ENCODE peak calls at places on chromosomes 11 and 22, in eight cellular contexts. A, Q, O, D, S, W, M and X are unnamed samples.
A peak's percentile ranks its signal among the peaks of the same experiment; 100 is the strongest.

GRCh38 chr11:61776561-61777075 is 15.8 kb downstream of the TMEM258 start:
- DNase-seq in A (peak; percentile 90), Q (peak; percentile 81), O (peak; percentile 28), D (peak; percentile 50), S (peak; percentile 59), W (no peak), M (peak; percentile 54), X (peak; percentile 89)

GRCh38 chr11:413120-414081 is 1.4 kb downstream of the SIGIRR start:
- DNase-seq in A (no peak), Q (peak; percentile 54), O (no peak), D (no peak), S (no peak), W (no peak), M (no peak), X (no peak)

GRCh38 chr11:19714387-19715363 is 2.0 kb downstream of the NAV2 start:
- DNase-seq in A (peak; percentile 29), Q (peak; percentile 17), O (no peak), D (peak; percentile 61), S (no peak), W (no peak), M (no peak), X (no peak)

GRCh38 chr22:46239261-46240048 is 10.6 kb downstream of the CDPF1 start:
- DNase-seq in A (no peak), Q (no peak), O (no peak), D (no peak), S (no peak), W (no peak), M (no peak), X (no peak)

GRCh38 chr11:69183613-69184012 is 27.9 kb downstream of the SMIM38 start:
- DNase-seq in A (no peak), Q (no peak), O (no peak), D (no peak), S (no peak), W (peak; percentile 16), M (no peak), X (no peak)

GRCh38 chr11:60926500-60926899 is 2.2 kb downstream of the TMEM132A start:
- DNase-seq in A (no peak), Q (no peak), O (no peak), D (no peak), S (no peak), W (no peak), M (no peak), X (no peak)

GRCh38 chr22:45632791-45633515 is 38.7 kb upstream of the ATXN10 start:
- DNase-seq in A (no peak), Q (no peak), O (no peak), D (peak; percentile 27), S (peak; percentile 62), W (no peak), M (no peak), X (no peak)

GRCh38 chr11:15258433-15259350 is 144.0 kb downstream of the INSC start:
- DNase-seq in A (no peak), Q (peak; percentile 62), O (peak; percentile 51), D (no peak), S (peak; percentile 62), W (no peak), M (no peak), X (peak; percentile 11)

GRCh38 chr11:112221263-112221835 is 4.9 kb upstream of the PTS start:
- DNase-seq in A (no peak), Q (no peak), O (no peak), D (peak; percentile 74), S (no peak), W (no peak), M (no peak), X (no peak)

GRCh38 chr11:130428271-130428670 is at the start of gene ADAMTS8:
- DNase-seq in A (no peak), Q (no peak), O (no peak), D (no peak), S (no peak), W (no peak), M (no peak), X (peak; percentile 40)

GRCh38 chr11:19868281-19868821 is 155.7 kb downstream of the NAV2 start:
- DNase-seq in A (no peak), Q (no peak), O (no peak), D (peak; percentile 38), S (no peak), W (no peak), M (no peak), X (peak; percentile 2)

GRCh38 chr11:70733327-70734325 is 335.3 kb downstream of the CTTN start:
- DNase-seq in A (no peak), Q (no peak), O (no peak), D (no peak), S (no peak), W (no peak), M (no peak), X (no peak)

GRCh38 chr22:42994917-42995562 is 19.9 kb downstream of the PACSIN2 start:
- DNase-seq in A (no peak), Q (peak; percentile 95), O (no peak), D (peak; percentile 66), S (peak; percentile 98), W (peak; percentile 46), M (no peak), X (peak; percentile 95)

DNA sequence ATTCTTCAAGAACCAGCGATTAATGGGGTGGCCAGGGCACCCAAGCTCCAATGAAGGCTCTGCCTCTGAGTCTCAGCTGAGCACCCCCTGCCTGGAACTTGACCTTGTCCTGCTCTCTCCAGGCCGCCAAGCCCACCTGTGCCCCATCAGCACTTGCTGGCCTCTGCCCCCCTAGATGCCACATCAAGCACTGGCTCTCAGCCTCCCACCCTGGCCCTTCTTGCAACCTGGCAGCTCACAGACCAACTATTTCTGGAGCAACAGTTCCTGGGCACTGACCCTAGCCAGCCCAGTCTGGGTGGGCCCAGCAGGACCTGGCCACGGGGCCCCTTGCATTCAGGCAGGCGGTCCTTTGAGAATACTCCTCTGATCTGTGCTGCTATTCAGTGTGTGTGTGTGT is 98.8 kb upstream of the PITPNB start:
- DNase-seq in A (no peak), Q (no peak), O (no peak), D (no peak), S (no peak), W (no peak), M (no peak), X (no peak)
- TF ChIP-seq MAX in A (no peak), Q (no peak), O (no peak), D (no peak), S (no peak), W (no peak), M (no peak), X (no peak)

GRCh38 chr11:8069771-8070170 is 11.2 kb upstream of the TUB start:
- DNase-seq in A (no peak), Q (no peak), O (no peak), D (no peak), S (no peak), W (no peak), M (no peak), X (no peak)

GRCh38 chr11:8067567-8067928 is 13.5 kb upstream of the TUB start:
- DNase-seq in A (no peak), Q (no peak), O (no peak), D (no peak), S (no peak), W (no peak), M (no peak), X (no peak)

GRCh38 chr11:8066911-8067455 is 14.0 kb upstream of the TUB start:
- DNase-seq in A (no peak), Q (no peak), O (no peak), D (no peak), S (no peak), W (no peak), M (no peak), X (no peak)

GRCh38 chr11:8067929-8068575 is 13.0 kb upstream of the TUB start:
- DNase-seq in A (no peak), Q (no peak), O (no peak), D (no peak), S (no peak), W (no peak), M (no peak), X (no peak)

GRCh38 chr11:8068605-8069221 is 12.3 kb upstream of the TUB start:
- DNase-seq in A (peak; percentile 22), Q (peak; percentile 17), O (no peak), D (peak; percentile 56), S (peak; percentile 47), W (no peak), M (no peak), X (no peak)
- TF ChIP-seq POLR2A in A (no peak), Q (no peak), O (no peak), D (no peak), S (no peak), W (no peak), M (no peak), X (no peak)

DNA sequence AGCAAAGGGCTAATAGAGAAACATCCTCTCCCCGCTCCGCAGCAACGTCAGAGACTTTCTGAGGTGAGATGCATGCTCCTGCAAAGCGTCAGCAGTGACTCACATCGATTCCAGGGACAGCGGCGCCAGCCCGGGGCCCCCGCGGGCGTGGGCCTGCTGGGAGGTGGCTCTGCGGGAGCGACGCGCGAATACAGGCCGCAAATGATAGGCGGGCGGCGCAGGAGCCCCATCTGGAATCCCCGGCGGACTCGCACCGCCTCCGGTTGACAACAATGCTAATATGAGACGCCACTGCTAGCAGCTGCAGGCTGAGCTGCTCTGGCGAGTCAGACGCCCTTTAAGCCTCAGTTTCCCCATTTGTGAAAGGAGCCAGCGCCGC is 557 bp downstream of the RANGAP1 start:
- DNase-seq in A (peak; percentile 80), Q (peak; percentile 61), O (peak; percentile 64), D (peak; percentile 78), S (peak; percentile 56), W (no peak), M (no peak), X (peak; percentile 87)
- TF ChIP-seq MAX in A (no peak), Q (no peak), O (no peak), D (no peak), S (no peak), W (no peak), M (no peak), X (no peak)

GRCh38 chr11:118338637-118339061 is 3.9 kb downstream of the CD3D start:
- DNase-seq in A (peak; percentile 66), Q (no peak), O (no peak), D (no peak), S (peak; percentile 68), W (no peak), M (no peak), X (peak; percentile 36)
- TF ChIP-seq POLR2A in A (no peak), Q (no peak), O (no peak), D (no peak), S (no peak), W (no peak), M (no peak), X (no peak)